ENCODE peak calls at places on chromosomes 7 and 10, in seven cellular contexts. T is IMR-90, J is HCT116, P is HepG2, Q is endothelial cell of umbilical vein, S is spleen, N is right lobe of liver. D is an unnamed sample. For H3K27me3, the result is how much of the 10 kb centered on the place peaks cover.

GRCh38 chr10:1162481-1163203 is 106.5 kb downstream of the WDR37 start:
- DNase-seq in Q (no peak), T (no peak), N (no peak), S (peak), J (no peak), P (no peak), D (peak)

GRCh38 chr7:133912916-133913697 is 214.0 kb upstream of the LRGUK start:
- DNase-seq in N (no peak), T (peak), P (no peak), J (no peak), S (no peak), Q (peak), D (no peak)

GRCh38 chr10:22321831-22322662 is 1.1 kb downstream of the BMI1 start:
- DNase-seq in N (no peak), Q (peak), S (peak), P (no peak), T (no peak), J (no peak), D (peak)

GRCh38 chr7:149010451-149010850 is 17.9 kb downstream of the PDIA4 start:
- DNase-seq in P (no peak), T (no peak), S (peak), J (no peak), Q (no peak), N (peak), D (peak)

GRCh38 chr10:99084161-99084560 is 151.5 kb downstream of the HPSE2 start:
- DNase-seq in T (no peak), P (no peak), N (no peak), S (no peak), J (no peak), Q (no peak), D (no peak)

GRCh38 chr10:69057951-69058297 is 30.0 kb upstream of the SRGN start:
- DNase-seq in J (no peak), T (peak), P (no peak), S (no peak), Q (no peak), N (no peak), D (no peak)

GRCh38 chr7:41624818-41625217 is 78.1 kb downstream of the INHBA start:
- DNase-seq in Q (no peak), T (peak), J (no peak), S (no peak), P (no peak), N (no peak), D (no peak)

GRCh38 chr10:59561397-59562121 is 148.1 kb downstream of the SLC16A9 start:
- DNase-seq in T (peak), J (no peak), N (no peak), S (no peak), Q (peak), P (no peak), D (no peak)

GRCh38 chr7:142496545-142496991 is 238.7 kb upstream of the PRSS58 start:
- DNase-seq in J (peak), Q (peak), S (no peak), T (peak), P (peak), N (no peak), D (no peak)

GRCh38 chr10:94098916-94099315 is 105.2 kb downstream of the PLCE1 start:
- DNase-seq in S (no peak), J (no peak), Q (no peak), P (no peak), N (no peak), T (no peak), D (no peak)

DNA sequence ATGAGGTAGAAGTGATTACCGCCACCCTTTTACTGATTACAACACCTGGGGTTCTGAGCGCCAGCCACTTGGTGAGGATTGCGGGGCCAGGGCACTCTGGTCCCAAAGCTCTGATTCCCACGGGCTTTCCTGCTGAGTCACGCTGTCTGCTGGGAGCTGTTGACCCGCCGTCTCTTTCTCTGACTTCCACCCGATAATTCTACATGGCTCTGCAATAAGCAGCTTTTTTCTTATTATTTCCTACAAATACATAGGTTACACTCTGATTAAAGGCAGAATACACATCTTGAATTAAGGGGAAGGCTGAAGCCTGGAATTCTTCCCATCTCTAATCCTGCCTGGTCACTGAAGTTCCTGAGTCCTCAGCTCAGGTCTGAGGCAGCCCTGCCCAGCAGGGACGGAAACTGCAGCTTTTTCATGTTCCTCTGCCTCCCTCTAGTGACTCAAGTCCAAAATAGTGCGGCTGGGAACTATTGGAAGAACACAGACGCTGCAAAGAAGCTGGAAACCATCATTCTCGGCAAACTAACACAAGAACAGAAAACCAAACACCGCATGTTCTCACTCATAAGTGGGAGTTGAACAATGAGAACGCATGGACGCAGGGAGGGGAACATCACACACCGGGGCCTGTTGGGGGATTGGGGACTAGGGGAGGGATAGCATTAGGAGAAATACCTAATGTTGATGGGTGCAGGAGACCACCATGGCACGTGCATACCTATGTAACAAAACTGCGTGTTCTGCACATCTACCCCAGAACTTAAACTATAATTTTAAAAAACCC is 178.3 kb downstream of the PRKCQ start:
- DNase-seq in T (peak), Q (peak), S (peak), P (peak), N (peak), J (peak), D (peak)
- H3K4me3 ChIP-seq in T (peak), Q (peak), S (no peak), P (no peak), N (peak), J (peak), D (peak)

DNA sequence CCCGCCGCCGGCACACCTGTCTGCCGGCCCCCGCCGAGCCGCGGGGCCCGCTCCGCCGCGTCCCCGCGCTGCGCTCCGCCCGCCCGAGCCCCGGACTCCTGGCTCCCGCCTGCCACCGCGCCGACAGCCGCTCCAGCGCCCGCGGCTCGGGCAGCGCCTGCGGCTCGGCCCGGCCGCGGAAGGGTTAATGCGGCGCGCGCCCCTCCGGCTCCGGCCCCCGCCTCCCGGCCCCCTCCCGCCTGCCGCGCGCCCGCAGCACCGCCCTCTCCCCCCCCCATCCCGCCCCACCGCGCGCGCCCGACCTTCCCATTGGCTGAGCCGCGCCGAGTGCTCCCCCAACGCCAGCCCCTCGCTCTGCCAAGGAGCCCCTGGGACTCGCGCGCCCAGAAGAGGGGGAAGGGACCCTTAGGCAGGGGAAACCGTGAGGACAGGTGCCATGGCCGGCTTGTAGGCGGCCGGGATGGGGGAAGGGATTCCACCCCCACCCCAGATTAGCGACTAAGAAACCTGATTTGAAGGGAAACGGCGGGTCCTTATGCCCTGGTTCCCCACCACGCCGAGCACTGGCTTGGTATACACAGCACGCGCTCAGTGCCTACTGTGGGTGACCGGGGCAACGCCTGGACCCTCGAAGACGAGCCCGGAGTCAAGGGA is at the start of gene KCNH2:
- DNase-seq in T (no peak), P (no peak), Q (no peak), J (no peak), N (no peak), S (no peak), D (no peak)
- H3K27me3 ChIP-seq in T (half or more), P (under half), Q (half or more), J (under half), N (under half), S (under half), D (under half)

DNA sequence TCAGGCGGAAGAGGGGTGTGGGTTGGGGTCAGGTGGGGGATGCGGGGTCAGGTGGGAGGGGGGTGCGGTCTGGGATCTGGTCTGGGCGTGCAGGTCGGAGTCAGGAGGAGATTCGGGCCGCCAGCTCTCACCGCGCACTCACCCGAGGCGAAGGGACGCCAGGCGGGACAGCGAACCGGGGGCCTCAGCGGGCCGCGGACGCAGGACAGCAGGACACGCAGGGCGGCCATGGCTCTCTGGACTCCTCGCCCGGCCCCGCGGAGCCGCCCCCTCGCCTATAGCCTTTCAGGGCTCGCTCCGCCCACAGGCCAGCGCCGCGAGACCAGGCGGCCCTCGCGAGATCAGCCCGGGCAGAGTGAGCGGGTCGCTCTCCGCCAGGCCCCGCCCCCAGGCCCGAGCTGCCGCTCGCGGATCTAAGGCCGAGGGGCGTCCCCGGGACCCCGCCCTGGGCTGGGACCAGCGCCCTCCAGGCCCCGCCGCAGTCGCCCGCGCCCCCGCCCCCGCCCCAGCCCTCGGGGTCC is at the start of gene ECHS1:
- DNase-seq in P (peak), N (peak), T (peak), J (peak), Q (peak), S (peak), D (peak)
- TF ChIP-seq POLR2A in P (no peak), N (peak), T (peak), J (peak), Q (peak), S (no peak), D (peak)

DNA sequence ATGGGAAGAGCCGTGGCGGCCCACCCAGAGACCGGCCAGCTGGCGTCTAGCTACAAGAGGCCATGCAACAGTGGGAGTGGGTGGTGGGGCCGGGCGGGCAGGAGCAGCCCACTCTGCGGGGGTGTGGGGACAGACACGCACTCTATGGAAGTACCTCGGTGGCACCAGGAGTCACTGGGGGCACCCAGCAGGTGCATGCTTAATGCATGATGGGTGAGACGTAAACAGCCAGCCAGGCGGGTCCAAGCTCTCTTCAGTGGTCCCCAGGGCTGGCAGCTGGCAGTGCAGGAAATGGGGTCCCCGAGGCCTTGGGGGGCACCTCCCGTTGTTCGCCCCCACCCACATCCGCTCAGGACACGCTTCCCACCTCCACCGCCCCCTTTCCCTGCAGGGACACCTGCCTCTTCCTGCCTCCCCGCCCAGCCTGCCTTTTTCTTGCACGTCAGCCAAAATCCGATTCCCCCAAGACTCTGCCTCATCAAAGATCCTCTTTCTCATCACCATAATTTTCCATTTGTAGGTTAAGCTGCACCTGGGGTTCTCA is 22.5 kb upstream of the PSMG3 start:
- DNase-seq in Q (no peak), T (no peak), N (no peak), S (no peak), P (no peak), J (no peak), D (no peak)
- H3K4me3 ChIP-seq in Q (no peak), T (no peak), N (no peak), S (no peak), P (no peak), J (no peak), D (peak)

GRCh38 chr7:1691601-1692499 is 21.8 kb downstream of the ELFN1 start:
- DNase-seq in P (no peak), J (no peak), Q (no peak), S (peak), T (no peak), N (peak), D (peak)
- H3K27me3 ChIP-seq in P (under half), J (under half), Q (under half), S (under half), T (under half), N (under half), D (under half)

D was measured in Peyer's patch.